ENCODE peak calls at places on chromosomes 12 and 14, in five cellular contexts. One of them, this sample, is unnamed. For H3K27me3, the result is how much of the 10 kb centered on the place peaks cover.

GRCh38 chr12:82182601-82183000 is 175.6 kb downstream of the CCDC59 start:
- DNase-seq in H1: no peak
- DNase-seq in upper lobe of left lung: no peak
- DNase-seq in heart left ventricle: no peak
- DNase-seq in adrenal gland: no peak
- DNase-seq in this sample: no peak

GRCh38 chr14:59254146-59254910 is 65.9 kb downstream of the DAAM1 start:
- DNase-seq in H1: no peak
- DNase-seq in heart left ventricle: peak
- DNase-seq in adrenal gland: peak
- DNase-seq in upper lobe of left lung: peak
- DNase-seq in this sample: peak

GRCh38 chr14:77458249-77458950 is 507 bp downstream of the AHSA1 start:
- DNase-seq in adrenal gland: peak
- DNase-seq in H1: no peak
- DNase-seq in upper lobe of left lung: peak
- DNase-seq in heart left ventricle: peak
- DNase-seq in this sample: peak

GRCh38 chr12:6626654-6627283 is 9.0 kb downstream of the LPAR5 start:
- DNase-seq in H1: no peak
- DNase-seq in heart left ventricle: no peak
- DNase-seq in adrenal gland: no peak
- DNase-seq in upper lobe of left lung: no peak
- DNase-seq in this sample: no peak

GRCh38 chr12:118958520-118958919 is 22.8 kb upstream of the SRRM4 start:
- DNase-seq in upper lobe of left lung: no peak
- DNase-seq in adrenal gland: no peak
- DNase-seq in heart left ventricle: no peak
- DNase-seq in H1: no peak
- DNase-seq in this sample: no peak

GRCh38 chr14:37114039-37114438 is 58.4 kb downstream of the SLC25A21 start:
- DNase-seq in heart left ventricle: no peak
- DNase-seq in upper lobe of left lung: no peak
- DNase-seq in adrenal gland: no peak
- DNase-seq in H1: no peak
- DNase-seq in this sample: no peak

GRCh38 chr12:31204995-31205582 is 120.9 kb downstream of the SINHCAF start:
- DNase-seq in upper lobe of left lung: no peak
- DNase-seq in H1: no peak
- DNase-seq in heart left ventricle: no peak
- DNase-seq in adrenal gland: no peak
- DNase-seq in this sample: no peak

GRCh38 chr12:86118161-86118560 is 138.0 kb downstream of the MGAT4C start:
- DNase-seq in upper lobe of left lung: no peak
- DNase-seq in adrenal gland: no peak
- DNase-seq in H1: no peak
- DNase-seq in heart left ventricle: no peak
- DNase-seq in this sample: no peak

GRCh38 chr14:61426048-61426447 is 104.7 kb downstream of the PRKCH start:
- DNase-seq in adrenal gland: no peak
- DNase-seq in upper lobe of left lung: peak
- DNase-seq in H1: no peak
- DNase-seq in heart left ventricle: no peak
- DNase-seq in this sample: no peak

DNA sequence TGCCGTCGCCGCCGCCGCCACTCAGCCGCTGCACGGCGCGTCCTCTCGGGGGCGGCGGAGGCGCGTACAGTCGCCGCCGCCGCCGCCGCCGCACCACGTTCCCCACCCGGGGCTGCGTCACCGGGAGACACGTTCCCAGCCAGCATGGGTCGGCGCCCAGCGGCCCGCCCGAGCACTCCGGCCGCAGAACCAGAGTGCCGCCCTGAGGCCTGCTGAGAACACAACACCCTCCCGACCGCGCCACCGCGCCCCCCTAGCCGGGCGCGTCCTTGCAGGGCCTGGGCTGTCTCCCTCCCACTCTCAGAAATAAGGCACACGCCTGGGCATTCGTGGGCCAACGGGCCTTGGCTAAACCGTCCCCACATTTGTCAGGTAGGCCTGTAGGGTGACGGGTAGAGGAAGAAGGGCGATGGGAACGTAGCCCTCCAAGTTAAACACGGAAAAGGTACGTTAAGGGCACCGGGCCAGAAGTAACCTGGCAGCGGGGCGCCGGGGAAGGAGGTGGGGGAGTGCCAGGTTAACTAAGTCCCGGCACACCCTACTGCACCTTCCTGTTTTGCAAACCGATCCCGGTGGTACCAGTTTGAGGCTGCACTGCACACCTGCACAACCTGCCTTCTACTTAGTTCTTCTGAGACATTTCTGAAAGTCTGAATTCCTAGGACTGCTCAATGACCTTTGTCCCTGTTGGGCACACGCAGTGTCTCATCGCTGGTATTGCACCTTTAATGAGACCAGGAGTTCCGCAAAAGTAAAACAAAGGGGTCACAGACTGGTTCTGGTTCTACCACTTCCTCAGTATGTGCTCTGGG is at the start of gene MAP4K5:
- DNase-seq in H1: peak
- DNase-seq in heart left ventricle: peak
- DNase-seq in upper lobe of left lung: peak
- DNase-seq in adrenal gland: peak
- DNase-seq in this sample: peak
- TF ChIP-seq POLR2A in H1: no peak
- TF ChIP-seq POLR2A in heart left ventricle: no peak
- TF ChIP-seq POLR2A in upper lobe of left lung: no peak
- TF ChIP-seq POLR2A in adrenal gland: peak
- TF ChIP-seq POLR2A in this sample: no peak

DNA sequence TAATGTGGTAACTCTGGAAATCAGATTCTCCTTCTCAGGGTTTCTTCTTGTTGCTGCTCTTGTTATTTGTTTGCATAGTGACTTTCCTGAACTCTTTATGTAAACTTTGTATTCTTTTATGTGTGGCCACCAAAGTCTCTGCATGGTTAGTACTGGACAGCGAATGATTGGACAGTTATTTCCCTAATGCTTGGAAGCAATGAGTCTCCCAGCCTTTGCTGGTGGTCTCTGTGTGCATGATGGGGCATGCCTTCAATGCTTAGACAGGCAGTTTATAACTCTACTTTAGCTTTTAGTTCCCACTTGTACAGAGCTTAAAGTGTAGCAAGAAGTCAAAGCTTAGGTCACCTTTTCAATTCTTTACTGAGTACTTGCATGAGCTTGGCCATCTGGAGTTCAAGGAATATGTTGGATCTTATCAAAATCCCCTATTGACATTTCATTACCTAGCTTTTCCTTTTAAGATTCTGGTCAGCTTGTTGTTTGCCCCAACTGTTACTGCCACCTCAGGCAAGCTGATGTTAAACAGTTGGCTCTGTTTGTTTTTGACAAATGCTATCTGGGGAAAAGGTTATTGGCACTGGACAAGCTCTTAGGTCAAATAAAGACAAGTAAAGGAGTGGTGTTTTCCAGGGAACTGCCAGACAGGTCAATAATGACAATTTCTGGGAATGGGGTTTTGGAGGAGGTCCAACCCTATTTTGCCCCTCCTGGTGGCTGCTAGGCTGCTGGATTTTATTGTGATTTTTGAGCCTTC is 12.3 kb downstream of the CCDC91 start:
- DNase-seq in H1: no peak
- DNase-seq in heart left ventricle: no peak
- DNase-seq in upper lobe of left lung: no peak
- DNase-seq in adrenal gland: no peak
- DNase-seq in this sample: no peak
- TF ChIP-seq CTCF in H1: no peak
- TF ChIP-seq CTCF in heart left ventricle: no peak
- TF ChIP-seq CTCF in upper lobe of left lung: no peak
- TF ChIP-seq CTCF in adrenal gland: no peak
- TF ChIP-seq CTCF in this sample: no peak

DNA sequence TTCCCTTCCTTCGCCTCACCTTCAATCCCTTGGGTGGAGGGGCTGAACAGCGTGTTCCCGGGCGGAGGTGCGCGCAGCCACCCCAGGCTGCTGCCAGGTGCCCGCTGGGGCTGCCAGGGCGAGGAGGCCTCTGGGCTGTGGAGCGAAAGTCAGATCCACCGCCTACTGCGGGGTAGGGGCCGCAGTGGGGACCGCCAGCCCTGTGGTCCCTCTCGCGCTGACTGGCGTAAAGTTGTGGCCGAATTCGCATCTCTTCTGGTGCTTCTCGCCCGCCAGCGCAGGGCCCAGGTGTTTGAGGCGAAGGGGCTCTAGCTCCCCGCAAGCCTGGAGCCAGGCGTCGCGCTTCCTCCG is 6.9 kb upstream of the HOXC4 start:
- DNase-seq in adrenal gland: no peak
- DNase-seq in upper lobe of left lung: no peak
- DNase-seq in H1: no peak
- DNase-seq in heart left ventricle: no peak
- DNase-seq in this sample: no peak
- H3K27me3 ChIP-seq in adrenal gland: under half
- H3K27me3 ChIP-seq in upper lobe of left lung: under half
- H3K27me3 ChIP-seq in H1: half or more
- H3K27me3 ChIP-seq in heart left ventricle: half or more
- H3K27me3 ChIP-seq in this sample: under half

DNA sequence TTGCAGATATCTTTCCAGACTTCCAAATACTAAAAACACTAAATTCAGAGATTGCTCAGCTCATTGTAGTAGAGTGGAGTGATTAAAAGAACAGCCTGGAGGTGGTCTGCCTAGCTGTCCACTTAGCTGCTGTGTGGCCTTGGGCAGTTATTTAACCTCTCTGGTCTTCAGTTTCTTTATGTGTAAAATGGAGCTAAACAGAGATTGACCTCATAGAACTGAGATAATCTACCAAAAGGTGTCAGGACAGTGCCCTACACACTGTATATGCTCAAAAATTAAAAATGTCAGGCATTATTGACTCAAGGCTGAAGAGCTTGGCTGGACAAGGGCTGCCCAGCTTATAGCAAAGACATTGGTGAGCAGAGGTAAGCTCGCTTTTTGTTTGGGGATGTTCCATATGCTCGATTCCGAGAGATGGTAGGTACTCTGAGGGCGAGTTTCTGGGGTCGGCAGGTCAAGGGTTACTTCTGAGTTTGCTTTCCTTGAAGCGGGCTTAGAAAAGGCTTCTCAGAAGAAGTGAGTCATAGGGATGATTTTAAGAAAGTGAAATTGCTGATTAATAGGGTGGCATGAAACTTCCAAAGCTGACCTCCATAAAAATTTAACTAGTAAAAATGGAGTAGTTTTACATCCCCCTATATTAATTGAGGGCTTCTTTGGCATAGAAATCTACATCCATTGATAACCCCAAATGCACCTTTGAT is 107.5 kb downstream of the GPATCH2L start:
- DNase-seq in upper lobe of left lung: no peak
- DNase-seq in H1: no peak
- DNase-seq in heart left ventricle: no peak
- DNase-seq in adrenal gland: no peak
- DNase-seq in this sample: no peak
- TF ChIP-seq POLR2A in upper lobe of left lung: no peak
- TF ChIP-seq POLR2A in H1: no peak
- TF ChIP-seq POLR2A in heart left ventricle: no peak
- TF ChIP-seq POLR2A in adrenal gland: no peak
- TF ChIP-seq POLR2A in this sample: no peak

GRCh38 chr14:36027354-36027753 is 149.2 kb downstream of the PTCSC3 start:
- DNase-seq in H1: no peak
- DNase-seq in upper lobe of left lung: no peak
- DNase-seq in heart left ventricle: no peak
- DNase-seq in adrenal gland: no peak
- DNase-seq in this sample: no peak

GRCh38 chr14:36028665-36029064 is 147.9 kb downstream of the PTCSC3 start:
- DNase-seq in adrenal gland: no peak
- DNase-seq in upper lobe of left lung: no peak
- DNase-seq in H1: no peak
- DNase-seq in heart left ventricle: no peak
- DNase-seq in this sample: no peak

GRCh38 chr14:36022765-36023415 is 153.6 kb downstream of the PTCSC3 start:
- DNase-seq in H1: no peak
- DNase-seq in upper lobe of left lung: no peak
- DNase-seq in adrenal gland: no peak
- DNase-seq in heart left ventricle: no peak
- DNase-seq in this sample: no peak

GRCh38 chr14:36028218-36028617 is 148.3 kb downstream of the PTCSC3 start:
- DNase-seq in upper lobe of left lung: no peak
- DNase-seq in H1: no peak
- DNase-seq in adrenal gland: no peak
- DNase-seq in heart left ventricle: no peak
- DNase-seq in this sample: no peak
- TF ChIP-seq CTCF in upper lobe of left lung: no peak
- TF ChIP-seq CTCF in H1: peak
- TF ChIP-seq CTCF in adrenal gland: no peak
- TF ChIP-seq CTCF in heart left ventricle: no peak
- TF ChIP-seq CTCF in this sample: no peak

GRCh38 chr12:108313609-108314331 is 25.3 kb downstream of the CMKLR1 start:
- DNase-seq in heart left ventricle: peak
- DNase-seq in H1: no peak
- DNase-seq in upper lobe of left lung: peak
- DNase-seq in adrenal gland: no peak
- DNase-seq in this sample: peak

GRCh38 chr12:108313236-108313608 is 25.9 kb downstream of the CMKLR1 start:
- DNase-seq in H1: no peak
- DNase-seq in upper lobe of left lung: no peak
- DNase-seq in heart left ventricle: no peak
- DNase-seq in adrenal gland: no peak
- DNase-seq in this sample: no peak

GRCh38 chr12:108316153-108316892 is 22.8 kb downstream of the CMKLR1 start:
- DNase-seq in heart left ventricle: no peak
- DNase-seq in adrenal gland: no peak
- DNase-seq in upper lobe of left lung: no peak
- DNase-seq in H1: peak
- DNase-seq in this sample: no peak

GRCh38 chr12:108317303-108318283 is 21.5 kb downstream of the CMKLR1 start:
- DNase-seq in upper lobe of left lung: no peak
- DNase-seq in H1: no peak
- DNase-seq in heart left ventricle: no peak
- DNase-seq in adrenal gland: no peak
- DNase-seq in this sample: no peak

GRCh38 chr12:108315486-108316105 is 23.5 kb downstream of the CMKLR1 start:
- DNase-seq in heart left ventricle: no peak
- DNase-seq in upper lobe of left lung: no peak
- DNase-seq in H1: no peak
- DNase-seq in adrenal gland: no peak
- DNase-seq in this sample: no peak
- H3K27me3 ChIP-seq in heart left ventricle: under half
- H3K27me3 ChIP-seq in upper lobe of left lung: under half
- H3K27me3 ChIP-seq in H1: under half
- H3K27me3 ChIP-seq in adrenal gland: under half
- H3K27me3 ChIP-seq in this sample: under half

This sample was measured in thyroid gland.